ENCODE peak calls at places on chromosome 14, in ten cellular contexts. W, P, X, I, Z, H, L, E, O and U are unnamed samples.

GRCh38 chr14:51283402-51283825 is 43.4 kb downstream of the TMX1 start:
- DNase-seq in W (no peak), P (no peak), X (no peak), I (peak), Z (peak), H (no peak), L (peak), E (peak), O (peak), U (no peak)

GRCh38 chr14:77313374-77313773 is 7.3 kb downstream of the POMT2 start:
- DNase-seq in W (no peak), P (no peak), X (no peak), I (no peak), Z (no peak), H (peak), L (no peak), E (no peak), O (no peak), U (no peak)

GRCh38 chr14:53741379-53742225 is 215.0 kb downstream of the BMP4 start:
- DNase-seq in W (no peak), P (no peak), X (no peak), I (no peak), Z (no peak), H (no peak), L (no peak), E (no peak), O (peak), U (no peak)

GRCh38 chr14:58107041-58107440 is 45.0 kb downstream of the ARMH4 start:
- DNase-seq in W (no peak), P (no peak), X (no peak), I (no peak), Z (no peak), H (no peak), L (no peak), E (no peak), O (no peak), U (no peak)

GRCh38 chr14:75835156-75836141 is 146.3 kb downstream of the TGFB3 start:
- DNase-seq in W (no peak), P (no peak), X (no peak), I (peak), Z (no peak), H (no peak), L (no peak), E (no peak), O (no peak), U (no peak)

GRCh38 chr14:95467232-95467631 is 49.2 kb downstream of the SYNE3 start:
- DNase-seq in W (no peak), P (peak), X (no peak), I (no peak), Z (no peak), H (no peak), L (no peak), E (no peak), O (no peak), U (no peak)

GRCh38 chr14:33509927-33510535 is 440.8 kb downstream of the EGLN3 start:
- DNase-seq in W (no peak), P (no peak), X (no peak), I (peak), Z (no peak), H (no peak), L (peak), E (no peak), O (peak), U (no peak)

GRCh38 chr14:59507063-59507751 is 22.9 kb downstream of the JKAMP start:
- DNase-seq in W (no peak), P (peak), X (peak), I (peak), Z (peak), H (no peak), L (peak), E (peak), O (peak), U (peak)

GRCh38 chr14:21192447-21192822 is 36.6 kb upstream of the OR5AU1 start:
- DNase-seq in W (no peak), P (no peak), X (no peak), I (no peak), Z (no peak), H (no peak), L (no peak), E (no peak), O (no peak), U (no peak)
- H3K4me3 ChIP-seq in W (peak), P (no peak), X (peak), I (peak), Z (peak), H (peak), L (peak), E (peak), O (no peak), U (no peak)

GRCh38 chr14:61662001-61662400 is 33.3 kb upstream of the HIF1A start:
- DNase-seq in W (no peak), P (no peak), X (no peak), I (peak), Z (no peak), H (no peak), L (no peak), E (no peak), O (no peak), U (no peak)
- H3K4me3 ChIP-seq in W (no peak), P (no peak), X (no peak), I (peak), Z (no peak), H (no peak), L (no peak), E (peak), O (no peak), U (no peak)

GRCh38 chr14:70655110-70655826 is 13.6 kb downstream of the TTC9 start:
- DNase-seq in W (no peak), P (no peak), X (no peak), I (no peak), Z (no peak), H (no peak), L (no peak), E (peak), O (no peak), U (no peak)
- H3K4me3 ChIP-seq in W (no peak), P (no peak), X (no peak), I (no peak), Z (no peak), H (no peak), L (no peak), E (peak), O (no peak), U (no peak)

DNA sequence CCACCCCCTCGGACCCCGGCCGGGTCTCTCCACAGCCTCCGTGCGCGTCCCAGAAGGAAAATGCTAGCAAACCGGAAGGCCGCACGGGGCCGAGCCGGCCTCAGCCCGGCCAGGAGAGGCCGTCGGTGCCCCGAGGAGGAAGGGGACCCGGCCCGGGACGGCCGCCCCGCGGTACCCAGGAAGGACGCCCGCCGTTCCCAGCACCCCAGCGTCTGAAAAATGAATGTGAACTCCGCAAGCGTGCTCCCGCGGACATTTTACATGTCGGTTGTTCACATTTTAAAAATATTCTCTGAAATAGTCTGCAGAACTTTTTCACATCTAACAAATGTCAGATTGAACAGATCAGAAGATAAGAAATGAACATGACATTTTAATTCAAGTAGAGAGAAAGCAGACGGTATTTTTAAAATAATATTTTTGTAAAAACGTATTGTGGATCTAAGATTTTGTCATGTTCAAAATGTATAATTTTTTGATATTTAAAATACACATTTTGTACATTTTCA is 101.8 kb upstream of the DIO3 start:
- DNase-seq in W (no peak), P (no peak), X (no peak), I (no peak), Z (no peak), H (no peak), L (no peak), E (no peak), O (no peak), U (no peak)
- H3K4me3 ChIP-seq in W (no peak), P (no peak), X (peak), I (no peak), Z (no peak), H (peak), L (no peak), E (no peak), O (no peak), U (no peak)

GRCh38 chr14:74348735-74349463 is 628 bp downstream of the VRTN start:
- DNase-seq in W (no peak), P (no peak), X (no peak), I (no peak), Z (no peak), H (peak), L (no peak), E (no peak), O (no peak), U (no peak)

GRCh38 chr14:74350211-74350943 is 2.1 kb downstream of the VRTN start:
- DNase-seq in W (no peak), P (no peak), X (no peak), I (no peak), Z (no peak), H (peak), L (no peak), E (no peak), O (no peak), U (peak)

GRCh38 chr14:74349757-74350156 is 1.5 kb downstream of the VRTN start:
- DNase-seq in W (no peak), P (no peak), X (peak), I (no peak), Z (no peak), H (no peak), L (no peak), E (no peak), O (no peak), U (peak)

GRCh38 chr14:74348241-74348734 is at the start of gene VRTN:
- DNase-seq in W (no peak), P (no peak), X (no peak), I (no peak), Z (no peak), H (peak), L (no peak), E (no peak), O (no peak), U (no peak)

DNA sequence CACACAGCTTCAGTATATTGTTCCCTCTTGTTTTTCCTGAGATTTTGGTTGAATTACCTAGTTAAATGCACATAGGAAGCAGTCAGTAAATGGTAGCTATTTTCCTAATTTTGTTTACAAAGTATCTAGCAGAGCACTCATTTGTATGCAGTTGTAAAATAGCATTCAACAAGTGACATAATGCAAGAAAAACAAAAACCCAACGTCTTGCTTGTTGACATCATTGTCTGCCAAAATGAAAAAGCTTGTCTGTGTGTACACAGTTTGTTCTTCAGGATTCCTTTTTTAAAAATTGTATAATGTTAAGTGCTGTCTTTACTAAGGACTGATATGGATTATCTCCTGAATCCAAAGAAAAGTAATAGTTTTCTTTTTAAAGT is 2.7 kb downstream of the VRTN start:
- DNase-seq in W (no peak), P (no peak), X (no peak), I (no peak), Z (no peak), H (no peak), L (no peak), E (no peak), O (no peak), U (no peak)
- H3K4me3 ChIP-seq in W (no peak), P (no peak), X (no peak), I (no peak), Z (no peak), H (no peak), L (no peak), E (no peak), O (no peak), U (no peak)